ENCODE peak calls at places on chromosomes 4 and X, in nine cellular contexts. S is T-helper 9 cell; D is left cardiac atrium; N is GM10248; U is NCI-H1105 treated with DMSO at 0.1 percent for 48 hours; O is activated T-helper 1 cell treated with anti-CD3 and anti-CD28 coated beads, Interleukin-2, amount 50 U/mL, for 16 hours; F is mesothelial cell of epicardium; X is frontal cortex; L is retina. Q is an unnamed sample.

GRCh38 chrX:46957299-46957698 is 45.1 kb downstream of the JADE3 start:
- DNase-seq in O (no peak), S (no peak), U (no peak), X (no peak), N (no peak), F (no peak), D (no peak), L (no peak), Q (peak; percentile 40)

GRCh38 chr4:98630804-98631454 is 27.5 kb downstream of the TSPAN5 start:
- DNase-seq in X (no peak), O (no peak), D (no peak), N (no peak), S (no peak), U (no peak), L (no peak), F (no peak), Q (peak; percentile 59)

GRCh38 chr4:109562457-109563237 is 2.6 kb downstream of the MCUB start:
- DNase-seq in D (no peak), F (no peak), L (peak; percentile 51), O (no peak), X (no peak), S (no peak), N (no peak), U (no peak), Q (no peak)

GRCh38 chr4:174865418-174865985 is 36.5 kb upstream of the GLRA3 start:
- DNase-seq in D (no peak), F (no peak), X (no peak), L (no peak), N (no peak), O (no peak), S (no peak), U (no peak), Q (no peak)

GRCh38 chrX:103220511-103221406 is 5.9 kb downstream of the BEX4 start:
- DNase-seq in D (no peak), L (peak; percentile 32), F (no peak), U (no peak), X (no peak), O (no peak), S (no peak), N (no peak), Q (no peak)

GRCh38 chr4:8911311-8912088 is 39.9 kb upstream of the HMX1 start:
- DNase-seq in L (no peak), X (peak; percentile 41), S (no peak), D (no peak), F (peak; percentile 36), U (no peak), N (no peak), O (no peak), Q (peak; percentile 20)

GRCh38 chr4:87966095-87966496 is 9.4 kb upstream of the SPP1 start:
- DNase-seq in L (no peak), N (no peak), U (no peak), F (no peak), S (no peak), X (no peak), D (no peak), O (no peak), Q (no peak)

GRCh38 chr4:150033937-150034336 is 44.3 kb upstream of the DCLK2 start:
- DNase-seq in O (no peak), X (no peak), D (no peak), F (no peak), S (no peak), U (peak; percentile 52), N (no peak), L (no peak), Q (no peak)

GRCh38 chrX:119647552-119648420 is 41.6 kb upstream of the NKRF start:
- DNase-seq in D (no peak), F (no peak), L (no peak), X (no peak), U (no peak), S (peak; percentile 40), O (no peak), N (peak; percentile 76), Q (no peak)

GRCh38 chrX:103791826-103792458 is 15.3 kb downstream of the PLP1 start:
- DNase-seq in N (no peak), X (no peak), S (no peak), D (no peak), O (no peak), F (no peak), L (no peak), U (no peak), Q (peak; percentile 26)

GRCh38 chr4:138092060-138092459 is 150.1 kb downstream of the SLC7A11 start:
- DNase-seq in S (no peak), X (no peak), F (no peak), D (no peak), O (no peak), N (no peak), U (no peak), L (no peak), Q (no peak)

GRCh38 chr4:109673303-109673702 is 29.9 kb downstream of the CASP6 start:
- DNase-seq in L (no peak), U (no peak), F (no peak), X (no peak), S (no peak), O (no peak), N (no peak), D (no peak), Q (no peak)

GRCh38 chr4:142334931-142335330 is 511.2 kb downstream of the INPP4B start:
- DNase-seq in F (no peak), D (no peak), O (no peak), X (no peak), L (no peak), S (no peak), N (no peak), U (no peak), Q (no peak)

GRCh38 chr4:8325284-8325973 is 55.9 kb downstream of the HTRA3 start:
- DNase-seq in O (no peak), L (no peak), N (no peak), D (no peak), F (peak; percentile 29), X (no peak), S (no peak), U (no peak), Q (no peak)

GRCh38 chrX:49106930-49107329 is 16.6 kb downstream of the GPKOW start:
- DNase-seq in O (no peak), L (no peak), D (no peak), U (no peak), X (no peak), F (no peak), S (no peak), N (no peak), Q (peak; percentile 32)

GRCh38 chr4:7295917-7296660 is 103.8 kb downstream of the SORCS2 start:
- DNase-seq in D (no peak), S (no peak), F (peak; percentile 53), X (peak; percentile 54), U (no peak), L (no peak), O (no peak), N (peak; percentile 55), Q (peak; percentile 5)

GRCh38 chr4:165016971-165017370 is 14.8 kb upstream of the TRIM60 start:
- DNase-seq in D (no peak), X (no peak), F (no peak), L (no peak), S (no peak), O (no peak), N (no peak), U (no peak), Q (no peak)

GRCh38 chrX:619812-620493 is 10.6 kb upstream of the SHOX start:
- DNase-seq in D (no peak), F (peak; percentile 22), U (no peak), S (no peak), X (no peak), O (no peak), N (no peak), L (no peak), Q (peak; percentile 50)

GRCh38 chrX:13142891-13143290 is 98.5 kb upstream of the FAM9C start:
- DNase-seq in O (no peak), N (no peak), F (no peak), X (no peak), L (no peak), D (no peak), U (no peak), S (no peak), Q (no peak)

GRCh38 chrX:24789047-24789446 is 95.3 kb downstream of the POLA1 start:
- DNase-seq in N (no peak), F (no peak), D (no peak), X (no peak), L (no peak), S (no peak), O (no peak), U (no peak), Q (no peak)

GRCh38 chr4:168691621-168692376 is 194.9 kb downstream of the PALLD start:
- DNase-seq in U (no peak), S (no peak), L (no peak), N (no peak), F (no peak), D (no peak), X (no peak), O (no peak), Q (no peak)

Q was measured in foreskin fibroblast.